ENCODE peak calls at places on chromosome 4, in six cellular contexts. R is IMR-90, Z is SK-N-SH, H is HepG2, T is K562, A is GM12878. L is an unnamed sample.

GRCh38 chr4:950136-951020 is 18.1 kb downstream of the TMEM175 start:
- DNase-seq in A (no peak), R (no peak), Z (peak), T (no peak), H (no peak), L (no peak)

GRCh38 chr4:127759228-127759820 is 22.8 kb upstream of the HSPA4L start:
- DNase-seq in T (no peak), H (no peak), Z (no peak), R (no peak), A (no peak), L (no peak)

GRCh38 chr4:188262464-188262863 is 123.2 kb downstream of the TRIML1 start:
- DNase-seq in T (no peak), R (peak), Z (no peak), H (no peak), A (no peak), L (no peak)

GRCh38 chr4:78971326-78971725 is 32.1 kb upstream of the PAQR3 start:
- DNase-seq in T (no peak), A (no peak), R (no peak), H (no peak), Z (no peak), L (no peak)

GRCh38 chr4:576991-577498 is 950 bp upstream of the TMEM271 start:
- DNase-seq in Z (peak), T (no peak), A (no peak), R (no peak), H (no peak), L (no peak)

GRCh38 chr4:4395849-4396627 is 9.1 kb downstream of the NSG1 start:
- DNase-seq in R (peak), Z (peak), A (no peak), T (no peak), H (peak), L (no peak)

GRCh38 chr4:67727124-67727850 is 26.3 kb upstream of the UBA6 start:
- DNase-seq in Z (no peak), T (no peak), A (no peak), R (peak), H (no peak), L (peak)

GRCh38 chr4:81914623-81915022 is 442.9 kb upstream of the RASGEF1B start:
- DNase-seq in H (no peak), T (no peak), Z (no peak), R (no peak), A (no peak), L (no peak)

GRCh38 chr4:158209825-158210807 is at the start of gene TMEM144:
- DNase-seq in Z (no peak), T (peak), A (no peak), H (peak), R (peak), L (peak)

GRCh38 chr4:73434311-73434710 is 1.7 kb upstream of the AFP start:
- DNase-seq in T (peak), H (peak), R (peak), Z (peak), A (no peak), L (peak)

GRCh38 chr4:8393593-8394038 is 46.9 kb downstream of the ACOX3 start:
- DNase-seq in Z (peak), R (peak), H (no peak), A (no peak), T (no peak), L (peak)

GRCh38 chr4:8558080-8558960 is 21.9 kb upstream of the GPR78 start:
- DNase-seq in Z (no peak), T (no peak), R (no peak), A (no peak), H (no peak), L (no peak)

GRCh38 chr4:98508248-98508647 is 150.2 kb downstream of the TSPAN5 start:
- DNase-seq in A (no peak), Z (no peak), R (no peak), H (no peak), T (no peak), L (no peak)

GRCh38 chr4:87066403-87067119 is 131.8 kb downstream of the AFF1 start:
- DNase-seq in Z (no peak), T (peak), R (no peak), A (no peak), H (no peak), L (no peak)

GRCh38 chr4:150501019-150501727 is 80.8 kb upstream of the MAB21L2 start:
- DNase-seq in H (no peak), A (no peak), T (no peak), Z (no peak), R (peak), L (peak)

GRCh38 chr4:8303081-8303480 is 33.5 kb downstream of the HTRA3 start:
- DNase-seq in H (no peak), R (no peak), A (no peak), Z (no peak), T (no peak), L (no peak)

GRCh38 chr4:126757219-126757618 is 875.5 kb upstream of the INTU start:
- DNase-seq in Z (no peak), T (no peak), A (no peak), R (peak), H (no peak), L (no peak)

GRCh38 chr4:187184513-187184912 is 460.9 kb upstream of the FAT1 start:
- DNase-seq in T (no peak), Z (no peak), A (no peak), H (no peak), R (no peak), L (no peak)

GRCh38 chr4:17624821-17625220 is 10.4 kb downstream of the MED28 start:
- DNase-seq in T (no peak), R (no peak), H (no peak), A (no peak), Z (no peak), L (no peak)

GRCh38 chr4:90546114-90546513 is 418.9 kb downstream of the CCSER1 start:
- DNase-seq in T (no peak), R (no peak), A (no peak), H (no peak), Z (no peak), L (no peak)

GRCh38 chr4:10571896-10572295 is 112.7 kb downstream of the CLNK start:
- DNase-seq in R (no peak), T (no peak), Z (no peak), A (no peak), H (no peak), L (no peak)

GRCh38 chr4:36327400-36327799 is 46.0 kb downstream of the DTHD1 start:
- DNase-seq in A (no peak), T (no peak), Z (no peak), R (no peak), H (no peak), L (no peak)

GRCh38 chr4:139872274-139872673 is 206.7 kb downstream of the MGST2 start:
- DNase-seq in T (no peak), H (peak), Z (no peak), A (no peak), R (peak), L (peak)

GRCh38 chr4:77015390-77015789 is 60.4 kb downstream of the CCNI start:
- DNase-seq in A (no peak), H (no peak), R (peak), Z (no peak), T (no peak), L (no peak)
- TF ChIP-seq RFX5 in A (no peak), H (no peak), R (no peak), Z (no peak), T (no peak), L (no peak)

DNA sequence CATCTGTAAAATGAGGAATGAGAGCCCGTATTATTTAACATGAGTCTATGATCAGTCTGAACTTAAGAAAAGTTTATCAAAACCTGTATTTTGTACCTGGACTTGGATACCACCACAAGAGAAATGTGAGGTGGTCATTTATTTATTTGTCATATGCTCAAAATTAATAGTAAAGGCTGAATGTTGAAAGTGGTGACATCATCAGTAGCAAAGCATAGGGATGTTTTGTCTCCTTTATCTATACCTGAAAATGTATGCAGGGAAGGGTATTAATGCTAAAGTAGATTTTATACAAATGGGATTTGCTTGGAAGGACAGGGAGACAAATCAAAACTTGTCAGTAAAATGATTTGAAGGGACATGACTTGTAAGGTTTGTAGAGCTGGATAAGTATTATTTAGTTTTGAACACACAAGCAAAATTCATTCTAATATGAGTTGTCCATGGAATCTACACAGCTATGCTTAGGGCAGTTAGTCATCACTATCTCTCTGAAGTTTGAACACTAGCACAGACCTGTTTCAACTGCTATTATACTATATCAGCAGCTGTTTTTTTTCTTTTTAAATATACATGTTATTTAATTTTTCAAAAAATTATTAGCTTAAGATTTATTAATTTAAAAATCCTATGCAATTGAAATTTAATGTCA is 52.4 kb upstream of the GUCY1A1 start:
- DNase-seq in H (no peak), T (no peak), Z (no peak), A (no peak), R (peak), L (no peak)
- TF ChIP-seq RFX5 in H (no peak), T (no peak), Z (no peak), A (no peak), R (no peak), L (no peak)

DNA sequence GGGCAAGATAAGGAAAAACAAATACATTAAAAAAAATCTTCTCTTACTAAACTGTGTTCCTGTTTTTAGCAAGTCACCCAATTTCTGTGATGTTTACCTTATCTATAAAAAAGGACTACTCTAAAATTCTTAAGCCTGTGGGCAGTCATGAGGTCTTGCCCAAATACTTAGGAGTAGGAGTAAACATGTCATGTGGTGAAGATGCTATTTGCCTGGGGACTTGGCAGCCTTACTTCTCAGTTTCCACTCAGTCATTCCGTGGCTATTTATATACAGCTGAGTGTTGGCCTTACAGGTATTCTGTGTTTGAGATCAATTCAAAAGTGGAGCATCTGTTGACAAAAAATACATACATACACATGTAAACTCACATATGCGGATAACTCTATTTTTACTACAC is 89.9 kb upstream of the TLR2 start:
- DNase-seq in R (peak), H (no peak), T (no peak), A (no peak), Z (no peak), L (no peak)
- TF ChIP-seq RFX5 in R (no peak), H (no peak), T (no peak), A (no peak), Z (no peak), L (no peak)

GRCh38 chr4:18636001-18636680 is 614.6 kb upstream of the LCORL start:
- DNase-seq in H (no peak), Z (no peak), R (no peak), A (no peak), T (no peak), L (no peak)
- TF ChIP-seq RFX5 in H (no peak), Z (no peak), R (no peak), A (no peak), T (no peak), L (no peak)